ENCODE peak calls at places on chromosomes 13 and 19, in four cellular contexts. One of them, this sample, is unnamed.

GRCh38 chr13:40517486-40518311 is 148.7 kb downstream of the FOXO1 start:
- DNase-seq in pancreas: no peak
- DNase-seq in endodermal cell: no peak
- DNase-seq in cardiac muscle cell: no peak
- DNase-seq in this sample: no peak

GRCh38 chr13:98900442-98900841 is 77.4 kb downstream of the DOCK9 start:
- DNase-seq in pancreas: no peak
- DNase-seq in endodermal cell: no peak
- DNase-seq in cardiac muscle cell: no peak
- DNase-seq in this sample: no peak

GRCh38 chr13:113665582-113666323 is 1.3 kb upstream of the GRK1 start:
- DNase-seq in pancreas: peak
- DNase-seq in endodermal cell: peak
- DNase-seq in cardiac muscle cell: no peak
- DNase-seq in this sample: no peak

GRCh38 chr13:104196611-104197010 is 1130.4 kb upstream of the SLC10A2 start:
- DNase-seq in pancreas: no peak
- DNase-seq in endodermal cell: no peak
- DNase-seq in cardiac muscle cell: no peak
- DNase-seq in this sample: no peak

GRCh38 chr19:16121967-16122366 is 10.3 kb downstream of the RAB8A start:
- DNase-seq in pancreas: no peak
- DNase-seq in endodermal cell: no peak
- DNase-seq in cardiac muscle cell: no peak
- DNase-seq in this sample: no peak

GRCh38 chr19:18980432-18981020 is 39.5 kb upstream of the HOMER3 start:
- DNase-seq in pancreas: no peak
- DNase-seq in endodermal cell: no peak
- DNase-seq in cardiac muscle cell: no peak
- DNase-seq in this sample: no peak

GRCh38 chr19:10049626-10050025 is 36.3 kb downstream of the RDH8 start:
- DNase-seq in pancreas: no peak
- DNase-seq in endodermal cell: no peak
- DNase-seq in cardiac muscle cell: no peak
- DNase-seq in this sample: no peak

GRCh38 chr13:41186481-41186880 is 7.9 kb downstream of the KBTBD7 start:
- DNase-seq in pancreas: no peak
- DNase-seq in endodermal cell: no peak
- DNase-seq in cardiac muscle cell: no peak
- DNase-seq in this sample: no peak

DNA sequence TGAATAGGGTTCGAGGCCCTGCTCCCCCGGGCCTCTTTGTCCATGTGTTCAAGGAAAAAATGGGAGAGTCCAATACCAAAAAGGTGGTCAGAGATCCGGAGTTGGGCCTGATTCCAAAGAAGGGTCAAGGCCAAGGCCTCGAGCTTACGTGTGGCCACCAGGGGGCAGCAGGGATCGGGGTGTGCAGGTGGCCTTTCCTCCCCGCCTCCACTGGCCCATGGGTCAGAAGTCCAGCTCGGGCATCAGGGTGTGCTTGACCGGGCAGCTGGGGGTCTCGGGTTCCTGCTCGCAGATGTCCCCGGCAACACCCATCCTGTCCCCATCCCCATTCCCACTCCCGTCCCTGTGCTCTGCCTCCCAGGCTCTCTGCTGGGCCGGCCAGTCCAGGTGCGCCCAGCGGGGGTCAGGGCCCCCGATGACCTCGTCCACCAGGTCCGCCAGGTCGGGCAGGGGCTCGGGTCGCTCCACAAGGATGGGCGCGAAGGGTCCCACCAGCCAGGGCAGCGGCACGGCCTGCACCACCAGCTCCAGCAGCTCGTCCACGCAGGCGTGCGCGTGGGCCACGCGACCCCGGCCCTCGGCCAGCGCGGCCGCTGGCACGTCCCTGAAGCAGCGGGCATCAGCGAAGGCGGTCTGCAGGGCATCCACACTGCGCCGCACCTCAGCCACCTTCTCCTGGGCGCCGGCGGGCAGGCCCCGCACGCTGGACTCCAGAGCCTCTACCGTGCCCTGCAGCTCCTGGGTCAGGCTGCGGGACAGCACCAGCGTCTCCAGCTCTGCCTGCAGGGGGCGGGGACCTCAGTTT is 5.2 kb upstream of the PLIN4 start:
- DNase-seq in pancreas: peak
- DNase-seq in endodermal cell: peak
- DNase-seq in cardiac muscle cell: peak
- DNase-seq in this sample: peak
- TF ChIP-seq CTCF in pancreas: peak
- TF ChIP-seq CTCF in endodermal cell: peak
- TF ChIP-seq CTCF in cardiac muscle cell: peak
- TF ChIP-seq CTCF in this sample: peak

DNA sequence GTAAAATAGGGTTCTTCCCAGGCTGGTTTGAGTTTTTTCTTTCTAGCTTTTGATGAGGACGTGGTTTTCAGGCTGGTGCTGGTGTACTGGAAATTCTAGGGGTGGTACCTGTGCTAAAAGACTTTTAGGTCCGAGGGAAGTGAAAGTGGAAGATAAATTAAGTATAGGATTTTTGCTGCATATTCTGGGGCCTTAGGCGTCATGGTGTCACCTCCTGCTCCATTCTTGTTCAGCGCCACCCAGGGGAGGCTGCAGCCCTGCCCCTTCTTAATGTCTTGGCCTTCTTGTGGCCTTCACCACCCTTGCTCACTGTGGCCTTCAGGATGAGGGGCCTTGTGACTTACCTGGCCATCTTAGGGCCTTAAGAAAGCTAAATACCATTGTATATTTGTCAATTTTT is 12.4 kb downstream of the ZNF552 start:
- DNase-seq in pancreas: no peak
- DNase-seq in endodermal cell: peak
- DNase-seq in cardiac muscle cell: no peak
- DNase-seq in this sample: no peak
- H3K27ac ChIP-seq in pancreas: no peak
- H3K27ac ChIP-seq in endodermal cell: no peak
- H3K27ac ChIP-seq in cardiac muscle cell: peak
- H3K27ac ChIP-seq in this sample: no peak

DNA sequence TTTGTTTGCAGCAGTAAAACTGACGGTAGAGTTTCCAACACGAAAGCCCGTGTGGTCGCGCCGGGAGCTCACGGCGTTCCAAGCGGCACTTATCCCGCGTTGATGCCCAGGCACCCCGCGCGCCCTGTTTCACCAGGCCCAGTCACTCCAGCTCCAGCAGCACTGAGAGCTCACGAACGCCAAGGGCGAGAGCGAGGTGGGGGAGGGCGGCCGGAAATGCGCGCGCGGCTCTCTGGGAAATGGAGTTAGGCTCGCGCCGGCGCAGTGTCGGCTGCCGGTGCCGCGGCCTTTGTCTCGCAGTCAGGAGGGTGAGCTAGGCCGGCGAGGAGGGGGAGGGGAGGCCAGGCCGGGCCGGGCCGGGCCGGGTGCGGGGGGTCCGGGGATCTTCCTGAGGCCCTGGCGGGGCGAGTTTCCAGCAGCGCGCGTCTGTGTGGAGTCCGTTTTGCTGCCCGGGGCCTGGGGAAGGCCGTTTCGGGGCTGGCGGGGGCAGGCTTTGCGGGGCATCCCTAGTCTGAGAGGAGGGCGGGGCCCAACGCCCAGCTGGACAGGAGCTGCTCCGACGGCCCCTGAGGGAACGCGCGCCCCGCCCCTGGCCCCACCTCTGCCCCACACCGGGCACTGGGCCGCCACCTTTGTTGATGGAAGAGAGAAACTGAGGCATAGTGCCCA is at the start of gene ZNF135:
- DNase-seq in pancreas: peak
- DNase-seq in endodermal cell: peak
- DNase-seq in cardiac muscle cell: peak
- DNase-seq in this sample: peak
- H3K4me3 ChIP-seq in pancreas: peak
- H3K4me3 ChIP-seq in endodermal cell: peak
- H3K4me3 ChIP-seq in cardiac muscle cell: peak
- H3K4me3 ChIP-seq in this sample: peak

GRCh38 chr13:84455143-84455905 is 573.0 kb upstream of the SLITRK1 start:
- DNase-seq in pancreas: no peak
- DNase-seq in endodermal cell: no peak
- DNase-seq in cardiac muscle cell: no peak
- DNase-seq in this sample: no peak
- TF ChIP-seq CTCF in pancreas: no peak
- TF ChIP-seq CTCF in endodermal cell: peak
- TF ChIP-seq CTCF in cardiac muscle cell: peak
- TF ChIP-seq CTCF in this sample: no peak

DNA sequence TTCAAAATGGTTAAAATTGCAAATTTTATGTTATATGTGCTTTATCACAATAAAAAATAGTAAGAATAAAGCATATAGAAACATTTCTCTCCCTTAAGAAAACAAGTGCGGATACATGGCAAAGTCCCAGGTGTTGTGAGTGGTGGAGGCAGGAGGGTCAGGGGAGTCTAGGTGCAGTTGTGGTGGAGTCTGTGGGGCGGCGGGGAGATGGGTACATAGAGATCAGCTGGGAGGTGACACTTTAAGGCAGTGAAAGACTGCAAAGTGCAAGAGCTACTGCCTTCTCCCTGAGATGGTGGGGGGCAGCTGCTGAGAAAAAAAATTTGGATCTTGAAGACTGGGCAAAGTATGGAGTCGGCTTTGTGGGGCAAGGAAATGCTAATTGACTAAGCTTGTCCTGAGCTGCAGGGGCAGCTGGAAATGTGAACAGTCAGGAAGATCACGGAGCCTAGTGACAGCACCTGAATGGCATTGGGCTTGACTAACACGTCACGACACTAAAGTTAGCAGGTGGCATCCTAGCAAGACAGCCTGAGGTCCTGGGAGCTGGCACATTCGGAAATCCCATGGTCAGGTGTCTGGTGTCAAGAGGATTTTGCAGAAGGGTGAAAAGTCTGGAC is 72.9 kb upstream of the IRS2 start:
- DNase-seq in pancreas: no peak
- DNase-seq in endodermal cell: peak
- DNase-seq in cardiac muscle cell: no peak
- DNase-seq in this sample: no peak
- H3K27ac ChIP-seq in pancreas: no peak
- H3K27ac ChIP-seq in endodermal cell: no peak
- H3K27ac ChIP-seq in cardiac muscle cell: no peak
- H3K27ac ChIP-seq in this sample: no peak

GRCh38 chr19:39514840-39515550 is at the start of gene SELENOV:
- DNase-seq in pancreas: no peak
- DNase-seq in endodermal cell: peak
- DNase-seq in cardiac muscle cell: peak
- DNase-seq in this sample: no peak
- H3K4me3 ChIP-seq in pancreas: peak
- H3K4me3 ChIP-seq in endodermal cell: peak
- H3K4me3 ChIP-seq in cardiac muscle cell: peak
- H3K4me3 ChIP-seq in this sample: peak

GRCh38 chr19:31402931-31403330 is 53.7 kb upstream of the TSHZ3 start:
- DNase-seq in pancreas: no peak
- DNase-seq in endodermal cell: no peak
- DNase-seq in cardiac muscle cell: no peak
- DNase-seq in this sample: no peak
- TF ChIP-seq CTCF in pancreas: no peak
- TF ChIP-seq CTCF in endodermal cell: no peak
- TF ChIP-seq CTCF in cardiac muscle cell: no peak
- TF ChIP-seq CTCF in this sample: no peak

DNA sequence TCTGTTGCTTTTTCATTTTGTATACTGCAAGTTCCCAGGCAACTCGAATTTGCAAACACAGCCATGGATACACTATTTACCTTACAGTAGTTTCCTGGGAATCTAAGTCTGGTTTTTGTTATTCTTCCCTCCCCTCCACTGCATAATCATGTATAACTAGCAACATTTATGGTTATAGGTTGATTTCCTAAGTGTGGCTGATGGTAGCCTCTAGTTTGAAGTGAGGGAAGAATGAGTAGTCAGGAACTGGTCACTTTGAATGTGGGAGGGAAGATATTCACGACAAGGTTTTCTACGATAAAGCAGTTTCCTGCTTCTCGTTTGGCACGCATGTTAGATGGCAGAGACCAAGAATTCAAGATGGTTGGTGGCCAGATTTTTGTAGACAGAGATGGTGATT is at the start of gene KCNRG:
- DNase-seq in pancreas: no peak
- DNase-seq in endodermal cell: no peak
- DNase-seq in cardiac muscle cell: no peak
- DNase-seq in this sample: no peak
- H3K27ac ChIP-seq in pancreas: no peak
- H3K27ac ChIP-seq in endodermal cell: peak
- H3K27ac ChIP-seq in cardiac muscle cell: peak
- H3K27ac ChIP-seq in this sample: peak

This sample was measured in heart left ventricle.